ENCODE peak calls at places on chromosome 19, in six cellular contexts. J is hippocampal formation; P is stimulated activated naive CD8-positive, alpha-beta T cell treated with anti-CD3 and anti-CD28 coated beads, Interleukin-15, Interleukin-2, amounts not matched to agents 100 U/mL and 50 U/mL, for 24 hours; L is NCI-H1436; X is dermis blood vessel endothelial cell; W is NCI-H2029 treated with DMSO at 0.1 percent for 48 hours. S is an unnamed sample.

GRCh38 chr19:771332-771785 is 20.4 kb downstream of the MISP start:
- DNase-seq in J (no peak), P (peak; percentile 57), L (no peak), X (peak; percentile 81), W (no peak), S (no peak)

GRCh38 chr19:49231389-49231788 is 73.8 kb downstream of the TRPM4 start:
- DNase-seq in J (no peak), P (peak; percentile 36), L (no peak), X (no peak), W (no peak), S (no peak)

GRCh38 chr19:6047741-6048231 is 62.5 kb downstream of the RFX2 start:
- DNase-seq in J (no peak), P (no peak), L (no peak), X (peak; percentile 73), W (no peak), S (no peak)

GRCh38 chr19:30719189-30719990 is 347.2 kb downstream of the ZNF536 start:
- DNase-seq in J (no peak), P (peak; percentile 11), L (no peak), X (peak; percentile 4), W (no peak), S (peak; percentile 52)

GRCh38 chr19:39937094-39937493 is 2.7 kb upstream of the FCGBP start:
- DNase-seq in J (no peak), P (peak; percentile 49), L (no peak), X (no peak), W (no peak), S (no peak)

GRCh38 chr19:4987286-4987685 is 18.4 kb downstream of the KDM4B start:
- DNase-seq in J (no peak), P (no peak), L (no peak), X (no peak), W (no peak), S (peak; percentile 24)

GRCh38 chr19:48608798-48609263 is 2.3 kb downstream of the SPACA4 start:
- DNase-seq in J (no peak), P (peak; percentile 55), L (peak; percentile 91), X (peak; percentile 65), W (peak; percentile 47), S (peak; percentile 78)

GRCh38 chr19:46486358-46486757 is 9.3 kb downstream of the PNMA8B start:
- DNase-seq in J (no peak), P (no peak), L (no peak), X (no peak), W (no peak), S (no peak)

GRCh38 chr19:34475026-34475974 is 6.3 kb upstream of the WTIP start:
- DNase-seq in J (no peak), P (peak; percentile 11), L (no peak), X (peak; percentile 46), W (no peak), S (peak; percentile 90)

GRCh38 chr19:10201176-10201575 is 6.4 kb upstream of the DNMT1 start:
- DNase-seq in J (no peak), P (no peak), L (no peak), X (no peak), W (no peak), S (no peak)

GRCh38 chr19:16002380-16002779 is 53.6 kb downstream of the OR10H4 start:
- DNase-seq in J (no peak), P (no peak), L (no peak), X (no peak), W (no peak), S (peak; percentile 19)

GRCh38 chr19:35860818-35861639 is 4.3 kb downstream of the KIRREL2 start:
- DNase-seq in J (no peak), P (no peak), L (no peak), X (no peak), W (no peak), S (peak; percentile 14)

GRCh38 chr19:5017235-5017634 is 48.3 kb downstream of the KDM4B start:
- DNase-seq in J (no peak), P (no peak), L (no peak), X (peak; percentile 35), W (no peak), S (no peak)

GRCh38 chr19:6012416-6013170 is 34.7 kb upstream of the RANBP3 start:
- DNase-seq in J (no peak), P (no peak), L (no peak), X (no peak), W (no peak), S (no peak)

GRCh38 chr19:12628040-12629022 is 17.6 kb downstream of the ZNF791 start:
- DNase-seq in J (no peak), P (no peak), L (no peak), X (peak; percentile 30), W (no peak), S (no peak)

GRCh38 chr19:4575978-4576933 is 16.8 kb upstream of the SEMA6B start:
- DNase-seq in J (no peak), P (peak; percentile 86), L (no peak), X (peak; percentile 88), W (no peak), S (peak; percentile 66)

GRCh38 chr19:55149078-55150003 is at the start of gene TNNT1:
- DNase-seq in J (no peak), P (no peak), L (no peak), X (no peak), W (no peak), S (no peak)

GRCh38 chr19:6233827-6234511 is 45.8 kb downstream of the MLLT1 start:
- DNase-seq in J (no peak), P (no peak), L (peak; percentile 16), X (peak; percentile 29), W (no peak), S (no peak)

GRCh38 chr19:2111886-2112285 is 15.2 kb downstream of the IZUMO4 start:
- DNase-seq in J (no peak), P (no peak), L (no peak), X (no peak), W (no peak), S (no peak)

GRCh38 chr19:10421240-10421948 is 1.1 kb downstream of the PDE4A start:
- DNase-seq in J (no peak), P (peak; percentile 41), L (no peak), X (no peak), W (no peak), S (no peak)

GRCh38 chr19:10774893-10775292 is 57.0 kb downstream of the DNM2 start:
- DNase-seq in J (no peak), P (no peak), L (no peak), X (no peak), W (no peak), S (no peak)

GRCh38 chr19:18446811-18447359 is 9.0 kb upstream of the ISYNA1 start:
- DNase-seq in J (no peak), P (no peak), L (no peak), X (no peak), W (no peak), S (no peak)

GRCh38 chr19:48603449-48603848 is 3.1 kb upstream of the SPACA4 start:
- DNase-seq in J (no peak), P (no peak), L (no peak), X (no peak), W (no peak), S (no peak)

GRCh38 chr19:43534811-43535761 is 2.1 kb downstream of the ZNF575 start:
- DNase-seq in J (peak; percentile 25), P (peak; percentile 49), L (no peak), X (peak; percentile 83), W (no peak), S (peak; percentile 84)

GRCh38 chr19:5808120-5808816 is 3.4 kb downstream of the NRTN start:
- DNase-seq in J (no peak), P (no peak), L (no peak), X (no peak), W (no peak), S (no peak)

GRCh38 chr19:46426506-46427162 is 2.1 kb downstream of the PNMA8C start:
- DNase-seq in J (peak; percentile 74), P (peak; percentile 67), L (peak; percentile 86), X (peak; percentile 76), W (peak; percentile 80), S (peak; percentile 85)

GRCh38 chr19:38831142-38831605 is 420 bp downstream of the ECH1 start:
- DNase-seq in J (peak; percentile 43), P (peak; percentile 55), L (no peak), X (peak; percentile 66), W (peak; percentile 42), S (peak; percentile 94)

GRCh38 chr19:55179570-55180484 is at the start of gene SYT5:
- DNase-seq in J (no peak), P (peak; percentile 78), L (peak; percentile 55), X (peak; percentile 48), W (no peak), S (peak; percentile 73)

GRCh38 chr19:5205388-5205787 is 135.2 kb downstream of the PTPRS start:
- DNase-seq in J (no peak), P (peak; percentile 29), L (no peak), X (no peak), W (no peak), S (no peak)

GRCh38 chr19:10838377-10838776 is 2.4 kb upstream of the TMED1 start:
- DNase-seq in J (no peak), P (no peak), L (no peak), X (no peak), W (no peak), S (no peak)

GRCh38 chr19:10975374-10976036 is 14.7 kb downstream of the SMARCA4 start:
- DNase-seq in J (no peak), P (no peak), L (no peak), X (peak; percentile 53), W (no peak), S (peak; percentile 47)

GRCh38 chr19:56099638-56100539 is 21.2 kb downstream of the ZNF787 start:
- DNase-seq in J (no peak), P (no peak), L (no peak), X (no peak), W (no peak), S (no peak)

GRCh38 chr19:53002479-53002878 is 11.2 kb upstream of the ERVV-1 start:
- DNase-seq in J (no peak), P (no peak), L (no peak), X (no peak), W (no peak), S (no peak)

GRCh38 chr19:10602330-10603083 is 15.4 kb upstream of the AP1M2 start:
- DNase-seq in J (peak; percentile 68), P (peak; percentile 94), L (peak; percentile 50), X (peak; percentile 85), W (no peak), S (peak; percentile 47)

GRCh38 chr19:54035215-54036178 is 28.2 kb downstream of the VSTM1 start:
- DNase-seq in J (no peak), P (no peak), L (no peak), X (peak; percentile 87), W (no peak), S (peak; percentile 95)